ENCODE peak calls at places on chromosomes 6 and 20, in four cellular contexts. U, A, X and B are unnamed samples.
A peak's percentile ranks its signal among the peaks of the same experiment; 100 is the strongest.

GRCh38 chr6:13668291-13668928 is 43.2 kb downstream of the RANBP9 start:
- DNase-seq in X (no peak), A (peak; percentile 38), U (no peak), B (no peak)

GRCh38 chr6:39923394-39923793 is 10.9 kb downstream of the MOCS1 start:
- DNase-seq in X (no peak), A (no peak), U (no peak), B (no peak)

GRCh38 chr6:81326856-81327561 is 425.5 kb downstream of the TENT5A start:
- DNase-seq in A (peak; percentile 82), X (peak; percentile 4), U (no peak), B (no peak)

GRCh38 chr6:154733610-154734379 is 579 bp downstream of the SCAF8 start:
- DNase-seq in U (peak; percentile 85), X (peak; percentile 97), A (peak; percentile 94), B (peak; percentile 88)

GRCh38 chr6:11585426-11586016 is 48.0 kb downstream of the TMEM170B start:
- DNase-seq in X (peak; percentile 79), A (peak; percentile 83), U (peak; percentile 10), B (no peak)

GRCh38 chr6:168326294-168327261 is 7.0 kb upstream of the DACT2 start:
- DNase-seq in U (no peak), X (no peak), A (peak; percentile 93), B (no peak)

GRCh38 chr6:100088009-100088408 is 94.0 kb upstream of the MCHR2 start:
- DNase-seq in U (no peak), A (peak; percentile 79), X (peak; percentile 73), B (no peak)

GRCh38 chr20:3940905-3941304 is 51.7 kb downstream of the PANK2 start:
- DNase-seq in U (no peak), X (no peak), A (no peak), B (no peak)

GRCh38 chr20:571754-572331 is 28.3 kb upstream of the CSNK2A1 start:
- DNase-seq in X (no peak), U (no peak), A (peak; percentile 33), B (no peak)

GRCh38 chr6:81262656-81263055 is 489.8 kb downstream of the TENT5A start:
- DNase-seq in X (no peak), A (no peak), U (no peak), B (no peak)

GRCh38 chr6:109496036-109496761 is 13.2 kb upstream of the ZBTB24 start:
- DNase-seq in U (no peak), X (no peak), A (no peak), B (no peak)

GRCh38 chr20:26135325-26136110 is 438.9 kb upstream of the ZNF337 start:
- DNase-seq in A (no peak), X (no peak), U (peak; percentile 92), B (no peak)

GRCh38 chr20:32609993-32610896 is 25.1 kb upstream of the NOL4L start:
- DNase-seq in X (no peak), A (no peak), U (peak; percentile 77), B (no peak)

GRCh38 chr20:49279677-49280462 is 2.0 kb upstream of the ZNFX1 start:
- DNase-seq in A (no peak), U (no peak), X (no peak), B (no peak)

GRCh38 chr6:3195695-3196497 is 31.6 kb downstream of the TUBB2B start:
- DNase-seq in A (peak; percentile 35), X (no peak), U (peak; percentile 83), B (no peak)

GRCh38 chr20:5981139-5981538 is 30.7 kb downstream of the MCM8 start:
- DNase-seq in X (no peak), U (no peak), A (no peak), B (no peak)

GRCh38 chr20:17570347-17571152 is 675 bp downstream of the DSTN start:
- DNase-seq in A (peak; percentile 59), X (peak; percentile 33), U (peak; percentile 33), B (no peak)

GRCh38 chr6:24140572-24140971 is 14.6 kb downstream of the NRSN1 start:
- DNase-seq in U (no peak), A (no peak), X (no peak), B (no peak)

GRCh38 chr20:64101731-64102621 is 5.4 kb downstream of the NPBWR2 start:
- DNase-seq in A (no peak), U (no peak), X (no peak), B (no peak)